ENCODE peak calls at places on chromosome 18, in six cellular contexts. One of them, this sample, is unnamed.

GRCh38 chr18:58915006-58915799 is 50.5 kb downstream of the ZNF532 start:
- DNase-seq in endodermal cell: no peak
- DNase-seq in astrocyte: peak; percentile 73
- DNase-seq in IMR-90: no peak
- DNase-seq in mesenchymal stem cell: no peak
- DNase-seq in neuronal stem cell: no peak
- DNase-seq in this sample: peak; percentile 75

GRCh38 chr18:79583984-79584401 is 95.6 kb upstream of the CTDP1 start:
- DNase-seq in endodermal cell: peak; percentile 38
- DNase-seq in astrocyte: no peak
- DNase-seq in IMR-90: no peak
- DNase-seq in mesenchymal stem cell: no peak
- DNase-seq in neuronal stem cell: no peak
- DNase-seq in this sample: no peak

GRCh38 chr18:62974928-62975675 is 259.8 kb downstream of the PHLPP1 start:
- DNase-seq in endodermal cell: no peak
- DNase-seq in astrocyte: no peak
- DNase-seq in IMR-90: no peak
- DNase-seq in mesenchymal stem cell: no peak
- DNase-seq in neuronal stem cell: no peak
- DNase-seq in this sample: no peak

GRCh38 chr18:24959100-24959499 is 392.9 kb downstream of the ZNF521 start:
- DNase-seq in endodermal cell: no peak
- DNase-seq in astrocyte: no peak
- DNase-seq in IMR-90: no peak
- DNase-seq in mesenchymal stem cell: peak; percentile 69
- DNase-seq in neuronal stem cell: no peak
- DNase-seq in this sample: no peak

GRCh38 chr18:8770655-8771054 is 65.3 kb downstream of the MTCL1 start:
- DNase-seq in endodermal cell: no peak
- DNase-seq in astrocyte: no peak
- DNase-seq in IMR-90: no peak
- DNase-seq in mesenchymal stem cell: no peak
- DNase-seq in neuronal stem cell: no peak
- DNase-seq in this sample: no peak

GRCh38 chr18:8998481-8999217 is 103.8 kb upstream of the NDUFV2 start:
- DNase-seq in endodermal cell: no peak
- DNase-seq in astrocyte: peak; percentile 57
- DNase-seq in IMR-90: peak; percentile 55
- DNase-seq in mesenchymal stem cell: no peak
- DNase-seq in neuronal stem cell: no peak
- DNase-seq in this sample: peak; percentile 73

GRCh38 chr18:61435064-61435652 is 101.9 kb downstream of the CDH20 start:
- DNase-seq in endodermal cell: peak; percentile 55
- DNase-seq in astrocyte: no peak
- DNase-seq in IMR-90: peak; percentile 10
- DNase-seq in mesenchymal stem cell: peak; percentile 15
- DNase-seq in neuronal stem cell: no peak
- DNase-seq in this sample: peak; percentile 1

GRCh38 chr18:11002277-11002676 is 147.1 kb downstream of the PIEZO2 start:
- DNase-seq in endodermal cell: no peak
- DNase-seq in astrocyte: no peak
- DNase-seq in IMR-90: no peak
- DNase-seq in mesenchymal stem cell: peak; percentile 55
- DNase-seq in neuronal stem cell: no peak
- DNase-seq in this sample: no peak

GRCh38 chr18:286515-287310 is 18.9 kb upstream of the THOC1 start:
- DNase-seq in endodermal cell: no peak
- DNase-seq in astrocyte: peak; percentile 16
- DNase-seq in IMR-90: peak; percentile 42
- DNase-seq in mesenchymal stem cell: peak; percentile 51
- DNase-seq in neuronal stem cell: no peak
- DNase-seq in this sample: peak; percentile 26

GRCh38 chr18:3392467-3392855 is 57.5 kb upstream of the TGIF1 start:
- DNase-seq in endodermal cell: no peak
- DNase-seq in astrocyte: no peak
- DNase-seq in IMR-90: no peak
- DNase-seq in mesenchymal stem cell: no peak
- DNase-seq in neuronal stem cell: no peak
- DNase-seq in this sample: no peak

GRCh38 chr18:66874375-66874774 is 270.5 kb upstream of the CDH19 start:
- DNase-seq in endodermal cell: no peak
- DNase-seq in astrocyte: no peak
- DNase-seq in IMR-90: no peak
- DNase-seq in mesenchymal stem cell: no peak
- DNase-seq in neuronal stem cell: no peak
- DNase-seq in this sample: no peak

GRCh38 chr18:27695509-27695908 is 481.4 kb downstream of the CDH2 start:
- DNase-seq in endodermal cell: no peak
- DNase-seq in astrocyte: peak; percentile 40
- DNase-seq in IMR-90: no peak
- DNase-seq in mesenchymal stem cell: no peak
- DNase-seq in neuronal stem cell: no peak
- DNase-seq in this sample: no peak

GRCh38 chr18:37335337-37335736 is 230.3 kb downstream of the CELF4 start:
- DNase-seq in endodermal cell: no peak
- DNase-seq in astrocyte: peak; percentile 26
- DNase-seq in IMR-90: no peak
- DNase-seq in mesenchymal stem cell: no peak
- DNase-seq in neuronal stem cell: no peak
- DNase-seq in this sample: no peak

GRCh38 chr18:76528477-76529432 is 33.7 kb upstream of the ZNF516 start:
- DNase-seq in endodermal cell: peak; percentile 64
- DNase-seq in astrocyte: peak; percentile 39
- DNase-seq in IMR-90: peak; percentile 83
- DNase-seq in mesenchymal stem cell: peak; percentile 76
- DNase-seq in neuronal stem cell: no peak
- DNase-seq in this sample: peak; percentile 86
- H3K9ac ChIP-seq in endodermal cell: no peak overlapping the region
- H3K9ac ChIP-seq in astrocyte: peak overlapping the region; percentile 13
- H3K9ac ChIP-seq in IMR-90: peak overlapping the region; percentile 55
- H3K9ac ChIP-seq in mesenchymal stem cell: peak overlapping the region; percentile 90
- H3K9ac ChIP-seq in neuronal stem cell: no peak overlapping the region
- H3K9ac ChIP-seq in this sample: peak overlapping the region; percentile 55

DNA sequence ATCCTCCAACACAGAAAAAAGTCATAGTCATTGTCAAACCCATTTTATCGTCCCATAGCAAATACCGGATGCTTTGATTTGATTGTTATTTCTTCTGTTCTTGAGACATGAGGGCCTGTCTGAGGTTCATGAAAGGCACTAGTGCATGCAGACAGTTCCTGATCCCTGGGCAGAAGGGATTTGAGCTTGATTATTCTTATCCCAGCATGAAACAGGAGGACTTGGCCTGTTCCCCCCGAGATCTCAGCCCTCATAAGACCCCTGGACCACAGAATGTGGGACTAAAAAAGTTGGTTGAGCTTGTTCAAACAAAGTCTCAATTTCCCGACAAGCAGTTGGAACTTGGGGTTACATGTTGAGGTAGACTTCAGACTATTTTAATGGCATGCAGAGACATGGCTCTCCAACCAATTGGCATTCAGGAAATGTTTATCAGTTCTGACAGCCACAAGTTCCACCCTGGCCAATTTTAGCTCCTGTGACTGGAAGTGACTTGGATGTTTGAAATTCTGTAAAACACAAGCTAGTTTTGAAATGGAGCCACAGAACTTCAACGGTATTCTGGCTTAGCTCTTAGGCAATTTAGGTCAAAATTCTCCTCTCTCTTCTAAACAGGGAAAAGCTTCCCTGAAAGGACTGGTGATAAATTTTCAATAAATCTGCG is 366.9 kb upstream of the SLC14A2 start:
- DNase-seq in endodermal cell: no peak
- DNase-seq in astrocyte: peak; percentile 96
- DNase-seq in IMR-90: peak; percentile 81
- DNase-seq in mesenchymal stem cell: peak; percentile 86
- DNase-seq in neuronal stem cell: no peak
- DNase-seq in this sample: peak; percentile 83
- H3K9ac ChIP-seq in endodermal cell: no peak overlapping the region
- H3K9ac ChIP-seq in astrocyte: no peak overlapping the region
- H3K9ac ChIP-seq in IMR-90: peak overlapping the region; percentile 65
- H3K9ac ChIP-seq in mesenchymal stem cell: peak overlapping the region; percentile 57
- H3K9ac ChIP-seq in neuronal stem cell: no peak overlapping the region
- H3K9ac ChIP-seq in this sample: no peak overlapping the region

GRCh38 chr18:77990131-77990530 is 740.5 kb downstream of the GALR1 start:
- DNase-seq in endodermal cell: no peak
- DNase-seq in astrocyte: no peak
- DNase-seq in IMR-90: no peak
- DNase-seq in mesenchymal stem cell: no peak
- DNase-seq in neuronal stem cell: no peak
- DNase-seq in this sample: no peak
- H3K9ac ChIP-seq in endodermal cell: no peak overlapping the region
- H3K9ac ChIP-seq in astrocyte: no peak overlapping the region
- H3K9ac ChIP-seq in IMR-90: no peak overlapping the region
- H3K9ac ChIP-seq in mesenchymal stem cell: no peak overlapping the region
- H3K9ac ChIP-seq in neuronal stem cell: no peak overlapping the region
- H3K9ac ChIP-seq in this sample: no peak overlapping the region

DNA sequence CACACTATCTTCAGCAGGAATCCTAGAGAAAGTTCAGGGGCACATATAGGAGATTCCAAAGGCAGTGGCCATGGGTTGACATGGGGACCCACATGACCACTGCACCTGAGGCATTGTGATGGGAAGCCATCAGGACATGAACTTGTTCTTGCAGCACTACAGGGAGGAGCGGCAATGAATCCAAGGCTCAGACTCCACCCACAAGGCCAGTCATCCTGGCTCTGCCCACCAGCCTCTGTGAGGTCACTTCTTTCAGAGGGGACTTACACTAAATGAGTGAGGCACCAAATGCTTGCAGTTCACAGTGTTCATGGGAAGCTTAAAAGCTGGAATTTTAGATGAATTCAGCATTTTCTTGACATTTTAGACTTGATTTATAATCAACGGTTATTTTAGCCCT is 254.2 kb downstream of the SETBP1 start:
- DNase-seq in endodermal cell: no peak
- DNase-seq in astrocyte: no peak
- DNase-seq in IMR-90: no peak
- DNase-seq in mesenchymal stem cell: no peak
- DNase-seq in neuronal stem cell: no peak
- DNase-seq in this sample: no peak
- H3K9ac ChIP-seq in endodermal cell: no peak overlapping the region
- H3K9ac ChIP-seq in astrocyte: no peak overlapping the region
- H3K9ac ChIP-seq in IMR-90: no peak overlapping the region
- H3K9ac ChIP-seq in mesenchymal stem cell: no peak overlapping the region
- H3K9ac ChIP-seq in neuronal stem cell: no peak overlapping the region
- H3K9ac ChIP-seq in this sample: no peak overlapping the region

GRCh38 chr18:52723456-52724065 is 383.6 kb downstream of the DCC start:
- DNase-seq in endodermal cell: no peak
- DNase-seq in astrocyte: no peak
- DNase-seq in IMR-90: no peak
- DNase-seq in mesenchymal stem cell: no peak
- DNase-seq in neuronal stem cell: peak; percentile 8
- DNase-seq in this sample: no peak

GRCh38 chr18:52716926-52717325 is 376.9 kb downstream of the DCC start:
- DNase-seq in endodermal cell: no peak
- DNase-seq in astrocyte: peak; percentile 1
- DNase-seq in IMR-90: peak; percentile 5
- DNase-seq in mesenchymal stem cell: no peak
- DNase-seq in neuronal stem cell: no peak
- DNase-seq in this sample: peak; percentile 9

DNA sequence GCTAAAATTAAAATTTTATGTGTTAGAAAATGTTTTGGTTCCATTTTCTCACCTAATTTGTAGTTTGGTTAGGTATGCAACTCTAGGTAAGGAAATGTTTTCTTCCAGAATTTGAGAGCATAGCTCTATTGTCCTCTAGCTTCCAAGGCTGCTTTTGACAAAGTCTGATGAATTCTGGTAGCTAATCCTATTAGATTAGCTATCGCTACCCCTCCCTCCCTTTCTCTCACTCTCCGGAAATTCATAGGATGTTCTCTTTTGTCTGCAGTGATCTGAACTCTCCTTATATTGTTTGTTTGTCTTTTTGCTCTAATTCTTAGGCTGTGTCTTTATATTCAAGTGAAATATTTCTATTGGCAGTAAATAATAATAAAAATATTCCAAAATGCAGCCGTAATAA is 382.9 kb downstream of the DCC start:
- DNase-seq in endodermal cell: no peak
- DNase-seq in astrocyte: no peak
- DNase-seq in IMR-90: no peak
- DNase-seq in mesenchymal stem cell: no peak
- DNase-seq in neuronal stem cell: peak; percentile 8
- DNase-seq in this sample: no peak
- H3K9ac ChIP-seq in endodermal cell: no peak overlapping the region
- H3K9ac ChIP-seq in astrocyte: no peak overlapping the region
- H3K9ac ChIP-seq in IMR-90: no peak overlapping the region
- H3K9ac ChIP-seq in mesenchymal stem cell: no peak overlapping the region
- H3K9ac ChIP-seq in neuronal stem cell: no peak overlapping the region
- H3K9ac ChIP-seq in this sample: no peak overlapping the region

DNA sequence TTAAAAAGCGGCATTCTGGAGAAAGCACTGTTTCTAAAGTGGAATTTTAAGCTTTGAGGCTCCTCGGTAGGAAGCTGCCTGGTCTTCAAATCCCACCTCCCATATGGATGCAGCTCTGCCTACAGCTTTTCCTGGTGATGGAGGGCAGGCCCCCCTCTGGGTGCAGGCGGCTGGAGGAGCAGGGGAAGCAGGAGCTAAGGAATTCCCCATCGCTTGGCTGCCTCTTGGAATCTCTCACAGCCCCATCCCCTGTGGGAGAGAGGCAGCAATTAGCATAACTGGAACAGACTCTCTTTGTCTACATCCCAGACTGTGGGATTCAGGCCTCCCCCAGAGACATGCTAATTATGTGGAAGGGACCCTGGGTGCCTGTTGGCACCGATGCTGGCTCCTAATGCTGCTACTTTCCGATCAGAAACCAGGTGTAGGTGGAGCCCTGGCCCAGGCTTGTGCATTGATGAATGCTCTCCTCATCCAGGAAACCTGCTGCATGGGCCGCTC is 51.3 kb downstream of the LIPG start:
- DNase-seq in endodermal cell: peak; percentile 95
- DNase-seq in astrocyte: peak; percentile 63
- DNase-seq in IMR-90: no peak
- DNase-seq in mesenchymal stem cell: no peak
- DNase-seq in neuronal stem cell: peak; percentile 71
- DNase-seq in this sample: peak; percentile 74
- H3K9ac ChIP-seq in endodermal cell: no peak overlapping the region
- H3K9ac ChIP-seq in astrocyte: no peak overlapping the region
- H3K9ac ChIP-seq in IMR-90: no peak overlapping the region
- H3K9ac ChIP-seq in mesenchymal stem cell: no peak overlapping the region
- H3K9ac ChIP-seq in neuronal stem cell: no peak overlapping the region
- H3K9ac ChIP-seq in this sample: no peak overlapping the region

GRCh38 chr18:75607701-75608100 is 180.2 kb upstream of the SMIM21 start:
- DNase-seq in endodermal cell: no peak
- DNase-seq in astrocyte: peak; percentile 30
- DNase-seq in IMR-90: no peak
- DNase-seq in mesenchymal stem cell: no peak
- DNase-seq in neuronal stem cell: no peak
- DNase-seq in this sample: peak; percentile 35
- H3K9ac ChIP-seq in endodermal cell: no peak overlapping the region
- H3K9ac ChIP-seq in astrocyte: no peak overlapping the region
- H3K9ac ChIP-seq in IMR-90: no peak overlapping the region
- H3K9ac ChIP-seq in mesenchymal stem cell: no peak overlapping the region
- H3K9ac ChIP-seq in neuronal stem cell: no peak overlapping the region
- H3K9ac ChIP-seq in this sample: no peak overlapping the region

DNA sequence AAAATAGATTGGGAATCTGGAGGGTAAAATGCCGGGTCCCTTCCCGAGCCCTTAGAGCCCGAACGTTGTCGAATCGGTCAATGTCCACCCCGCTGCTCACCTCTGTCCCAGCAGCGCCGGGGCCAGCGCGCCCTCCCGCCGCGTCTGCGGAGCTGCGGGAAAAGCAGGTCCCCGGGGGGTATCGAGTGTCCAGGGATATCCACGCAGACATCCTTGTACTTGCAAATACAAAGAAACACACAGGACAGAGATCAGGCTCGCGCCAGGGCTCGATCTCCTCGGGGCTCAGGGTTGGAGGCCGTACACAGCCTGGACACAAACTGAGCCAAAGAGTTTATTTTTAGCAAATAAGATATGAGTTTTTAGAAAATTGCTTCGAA is 2.3 kb upstream of the GATA6 start:
- DNase-seq in endodermal cell: peak; percentile 72
- DNase-seq in astrocyte: no peak
- DNase-seq in IMR-90: no peak
- DNase-seq in mesenchymal stem cell: no peak
- DNase-seq in neuronal stem cell: no peak
- DNase-seq in this sample: no peak
- H3K9ac ChIP-seq in endodermal cell: peak overlapping the region; percentile 99
- H3K9ac ChIP-seq in astrocyte: no peak overlapping the region
- H3K9ac ChIP-seq in IMR-90: no peak overlapping the region
- H3K9ac ChIP-seq in mesenchymal stem cell: peak overlapping the region; percentile 36
- H3K9ac ChIP-seq in neuronal stem cell: no peak overlapping the region
- H3K9ac ChIP-seq in this sample: no peak overlapping the region

This sample was measured in fibroblast of lung.